ENCODE peak calls at places on chromosomes 3 and 15, in seven cellular contexts. A is globus pallidus; L is activated T-helper 1 cell treated with anti-CD3 and anti-CD28 coated beads, Interleukin-2, amount 50 U/mL, for 16 hours; D is SJSA1; P is activated T-cell treated with anti-CD3 and anti-CD28 coated beads for 24 hours; W is K562; J is BJ. R is an unnamed sample.

GRCh38 chr15:52440414-52440813 is 88.3 kb downstream of the MYO5A start:
- DNase-seq in W (no peak), L (no peak), A (no peak), D (no peak), P (peak), J (no peak), R (no peak)

GRCh38 chr15:68770206-68770605 is 50.5 kb downstream of the ANP32A start:
- DNase-seq in J (no peak), A (no peak), P (no peak), L (no peak), W (no peak), D (no peak), R (no peak)

GRCh38 chr3:118987466-118987865 is 47.2 kb downstream of the IGSF11 start:
- DNase-seq in J (no peak), D (no peak), P (no peak), L (no peak), W (no peak), A (peak), R (no peak)

GRCh38 chr3:191220908-191221307 is 21.9 kb downstream of the OSTN start:
- DNase-seq in W (no peak), A (no peak), P (no peak), L (no peak), D (no peak), J (no peak), R (no peak)

GRCh38 chr3:12885585-12885934 is 44.2 kb upstream of the RPL32 start:
- DNase-seq in D (no peak), L (no peak), J (no peak), A (no peak), W (no peak), P (no peak), R (no peak)

GRCh38 chr3:45906681-45907220 is 20.4 kb downstream of the CCR9 start:
- DNase-seq in L (no peak), J (no peak), A (no peak), P (no peak), W (peak), D (peak), R (no peak)

GRCh38 chr15:26382416-26383086 is 390.3 kb downstream of the GABRB3 start:
- DNase-seq in W (no peak), P (no peak), D (no peak), A (no peak), L (no peak), J (no peak), R (no peak)

GRCh38 chr3:42224178-42224577 is 41.8 kb downstream of the CCK start:
- DNase-seq in J (no peak), P (no peak), W (no peak), L (no peak), D (no peak), A (no peak), R (no peak)

GRCh38 chr15:29904731-29905417 is 82.6 kb upstream of the TJP1 start:
- DNase-seq in D (no peak), P (no peak), J (no peak), L (no peak), W (no peak), A (no peak), R (no peak)

GRCh38 chr15:84834969-84835368 is 17.8 kb downstream of the ALPK3 start:
- DNase-seq in J (no peak), A (no peak), D (no peak), W (no peak), L (no peak), P (no peak), R (no peak)

GRCh38 chr15:101382544-101382943 is 87.5 kb upstream of the SNRPA1 start:
- DNase-seq in A (no peak), L (no peak), P (no peak), W (no peak), J (no peak), D (no peak), R (no peak)

GRCh38 chr3:15148614-15149013 is 49.7 kb upstream of the RBSN start:
- DNase-seq in A (no peak), J (no peak), P (no peak), L (no peak), D (no peak), W (peak), R (no peak)

GRCh38 chr3:98038241-98038640 is 3.1 kb upstream of the GABRR3 start:
- DNase-seq in J (no peak), W (no peak), L (no peak), D (no peak), A (no peak), P (no peak), R (no peak)

GRCh38 chr15:93072440-93073394 is 16.3 kb downstream of the RGMA start:
- DNase-seq in A (no peak), P (no peak), W (peak), D (peak), L (no peak), J (no peak), R (no peak)

GRCh38 chr3:138681463-138682215 is 73.1 kb downstream of the FAIM start:
- DNase-seq in J (no peak), P (no peak), A (no peak), D (no peak), L (no peak), W (no peak), R (no peak)

GRCh38 chr3:12984023-12984823 is 89.0 kb downstream of the IQSEC1 start:
- DNase-seq in A (peak), W (peak), J (no peak), P (peak), L (no peak), D (no peak), R (no peak)

GRCh38 chr3:64082917-64083587 is 59.8 kb upstream of the PSMD6 start:
- DNase-seq in D (no peak), J (no peak), A (no peak), W (no peak), P (no peak), L (no peak), R (no peak)

GRCh38 chr3:5213574-5213966 is 26.1 kb downstream of the EDEM1 start:
- DNase-seq in W (no peak), J (no peak), A (no peak), D (no peak), L (no peak), P (no peak), R (no peak)

GRCh38 chr3:182671942-182672341 is 121.4 kb upstream of the ATP11B start:
- DNase-seq in P (no peak), W (no peak), L (no peak), D (no peak), J (no peak), A (peak), R (no peak)

GRCh38 chr3:24829632-24830229 is 335.1 kb upstream of the THRB start:
- DNase-seq in A (peak), J (no peak), D (peak), L (no peak), W (no peak), P (no peak), R (no peak)

GRCh38 chr3:196557236-196557635 is 11.1 kb downstream of the WDR53 start:
- DNase-seq in D (no peak), P (no peak), L (no peak), J (no peak), W (no peak), A (no peak), R (no peak)

GRCh38 chr3:36649078-36649477 is 115.3 kb downstream of the DCLK3 start:
- DNase-seq in W (no peak), D (no peak), P (no peak), J (no peak), L (no peak), A (no peak), R (no peak)

GRCh38 chr3:161231861-161232260 is 10.8 kb downstream of the NMD3 start:
- DNase-seq in J (no peak), W (no peak), P (no peak), A (no peak), L (no peak), D (no peak), R (no peak)

GRCh38 chr3:30324587-30324986 is 281.8 kb upstream of the TGFBR2 start:
- DNase-seq in D (no peak), J (peak), A (no peak), L (no peak), P (no peak), W (no peak), R (no peak)

GRCh38 chr15:89750560-89751542 is at the start of gene MESP1:
- DNase-seq in L (peak), D (peak), J (peak), A (peak), P (peak), W (peak), R (peak)

GRCh38 chr15:62730825-62731224 is 311.7 kb upstream of the TPM1 start:
- DNase-seq in A (no peak), J (no peak), P (no peak), L (no peak), W (no peak), D (no peak), R (no peak)

GRCh38 chr3:187741403-187742350 is 3.6 kb downstream of the BCL6 start:
- DNase-seq in P (peak), W (peak), D (peak), J (no peak), L (peak), A (peak), R (no peak)

GRCh38 chr3:183664913-183665381 is 29.5 kb downstream of the KLHL24 start:
- DNase-seq in J (peak), W (no peak), D (peak), P (no peak), L (no peak), A (peak), R (no peak)

GRCh38 chr15:58425185-58425584 is 6.6 kb upstream of the LIPC start:
- DNase-seq in J (no peak), A (no peak), W (no peak), L (no peak), P (no peak), D (no peak), R (no peak)